ENCODE peak calls at places on chromosomes 4 and X, in ten cellular contexts. A is left cardiac atrium; H is activated CD4-positive, alpha-beta T cell treated with anti-CD3 and anti-CD28 coated beads for 24 hours; S is A172; C is nucleus accumbens; Z is mucosa of gallbladder; O is GM10248; M is brain microvascular endothelial cell; V is neuronal stem cell; T is Jurkat, Clone E6-1. J is an unnamed sample.

GRCh38 chr4:148030486-148030885 is 298.6 kb downstream of the ARHGAP10 start:
- DNase-seq in C (no peak), Z (no peak), T (no peak), H (no peak), O (no peak), A (no peak), M (no peak), S (no peak), V (no peak), J (no peak)

GRCh38 chr4:6939761-6940743 is 30.4 kb downstream of the TBC1D14 start:
- DNase-seq in A (no peak), O (peak; percentile 61), H (no peak), V (no peak), S (no peak), M (no peak), T (no peak), C (no peak), Z (no peak), J (no peak)

GRCh38 chrX:40945366-40945713 is 139.9 kb upstream of the USP9X start:
- DNase-seq in M (peak; percentile 59), C (no peak), H (no peak), V (no peak), Z (peak; percentile 52), T (no peak), S (peak; percentile 74), A (peak; percentile 33), O (peak; percentile 43), J (no peak)

GRCh38 chr4:156939151-156939550 is 32.4 kb downstream of the PDGFC start:
- DNase-seq in O (no peak), S (no peak), A (no peak), C (no peak), M (no peak), T (no peak), Z (no peak), V (no peak), H (no peak), J (no peak)

GRCh38 chr4:148735432-148736155 is 293.4 kb upstream of the NR3C2 start:
- DNase-seq in S (no peak), V (no peak), T (no peak), A (no peak), C (no peak), M (no peak), Z (no peak), O (peak; percentile 8), H (no peak), J (no peak)

GRCh38 chrX:54817220-54817820 is 9.8 kb downstream of the MAGED2 start:
- DNase-seq in H (no peak), M (no peak), T (no peak), C (no peak), V (no peak), S (no peak), Z (no peak), A (no peak), O (no peak), J (no peak)

GRCh38 chr4:8315343-8316250 is 46.0 kb downstream of the HTRA3 start:
- DNase-seq in H (no peak), M (peak; percentile 71), O (no peak), V (peak; percentile 70), A (peak; percentile 45), Z (peak; percentile 46), T (peak; percentile 33), C (no peak), S (peak; percentile 84), J (peak; percentile 61)

GRCh38 chr4:33052241-33052640 is 2332.1 kb downstream of the PCDH7 start:
- DNase-seq in H (no peak), S (no peak), C (no peak), V (no peak), O (no peak), T (no peak), M (no peak), A (no peak), Z (no peak), J (no peak)

GRCh38 chr4:182576609-182577289 is 333.5 kb downstream of the TENM3 start:
- DNase-seq in S (no peak), C (no peak), T (no peak), H (no peak), A (no peak), Z (no peak), O (no peak), M (peak; percentile 12), V (no peak), J (no peak)

GRCh38 chr4:6056976-6057766 is 38.9 kb upstream of the C4orf50 start:
- DNase-seq in M (no peak), V (no peak), S (no peak), H (no peak), A (no peak), C (no peak), T (no peak), Z (no peak), O (no peak), J (no peak)

GRCh38 chr4:93396274-93396673 is 432.3 kb upstream of the ATOH1 start:
- DNase-seq in A (no peak), V (no peak), C (no peak), M (peak; percentile 56), O (no peak), Z (no peak), H (no peak), S (peak; percentile 51), T (no peak), J (no peak)

GRCh38 chr4:25551608-25552007 is 104.0 kb upstream of the SLC34A2 start:
- DNase-seq in H (no peak), T (no peak), M (no peak), Z (peak; percentile 53), S (no peak), C (no peak), O (no peak), A (no peak), V (no peak), J (peak; percentile 59)

GRCh38 chrX:113260474-113260873 is 419.8 kb upstream of the AMOT start:
- DNase-seq in V (no peak), O (no peak), C (no peak), S (no peak), A (no peak), M (no peak), Z (no peak), T (no peak), H (no peak), J (no peak)

GRCh38 chr4:126658391-126658790 is 974.4 kb upstream of the INTU start:
- DNase-seq in H (no peak), V (no peak), S (no peak), A (no peak), O (no peak), M (no peak), C (no peak), Z (no peak), T (no peak), J (no peak)

GRCh38 chr4:41268024-41268423 is 11.3 kb downstream of the UCHL1 start:
- DNase-seq in O (no peak), H (no peak), A (no peak), Z (no peak), M (no peak), T (no peak), V (no peak), C (no peak), S (no peak), J (no peak)

GRCh38 chr4:125140966-125141495 is 173.7 kb upstream of the FAT4 start:
- DNase-seq in C (no peak), Z (no peak), T (no peak), V (no peak), M (peak; percentile 46), A (no peak), S (peak; percentile 21), O (no peak), H (no peak), J (no peak)

GRCh38 chrX:48785156-48785524 is 1.2 kb upstream of the GATA1 start:
- DNase-seq in V (no peak), O (no peak), C (no peak), T (no peak), M (no peak), S (no peak), A (no peak), H (no peak), Z (no peak), J (no peak)

GRCh38 chr4:27714073-27714472 is 853.4 kb downstream of the STIM2 start:
- DNase-seq in O (no peak), T (no peak), S (no peak), H (no peak), C (no peak), Z (no peak), A (no peak), V (no peak), M (no peak), J (no peak)

GRCh38 chrX:68841251-68842049 is 12.6 kb downstream of the EFNB1 start:
- DNase-seq in T (no peak), M (no peak), Z (peak; percentile 73), C (no peak), O (no peak), A (peak; percentile 30), V (no peak), H (no peak), S (no peak), J (peak; percentile 80)

GRCh38 chr4:37445023-37445422 is 200.5 kb downstream of the NWD2 start:
- DNase-seq in O (no peak), M (no peak), T (no peak), V (no peak), Z (no peak), A (no peak), H (no peak), S (no peak), C (no peak), J (no peak)

GRCh38 chr4:87592124-87592523 is 16.2 kb upstream of the DSPP start:
- DNase-seq in Z (no peak), O (no peak), T (no peak), C (no peak), H (no peak), A (no peak), M (no peak), S (no peak), V (no peak), J (no peak)

GRCh38 chr4:113574636-113575103 is 186.9 kb downstream of the CAMK2D start:
- DNase-seq in H (no peak), T (no peak), V (no peak), Z (no peak), O (no peak), A (no peak), S (peak; percentile 20), M (peak; percentile 59), C (no peak), J (no peak)

GRCh38 chr4:107546637-107547036 is 173.4 kb downstream of the PAPSS1 start:
- DNase-seq in M (no peak), C (no peak), A (no peak), V (no peak), S (no peak), T (no peak), H (no peak), O (no peak), Z (no peak), J (no peak)

GRCh38 chr4:113384600-113384999 is 335.1 kb downstream of the ANK2 start:
- DNase-seq in M (no peak), A (no peak), V (no peak), T (no peak), Z (no peak), S (peak; percentile 80), C (no peak), H (no peak), O (no peak), J (no peak)